ENCODE peak calls at places on chromosomes 5 and 9, in four cellular contexts. W, Q, F and Z are unnamed samples. For H4K20me1, the result is how much of the 10 kb centered on the place peaks cover.

GRCh38 chr9:90960941-90961340 is 159.3 kb downstream of the SYK start:
- DNase-seq in W (no peak), Q (peak), F (no peak), Z (no peak)

GRCh38 chr9:113650207-113651131 is 186.9 kb downstream of the RGS3 start:
- DNase-seq in W (no peak), Q (peak), F (no peak), Z (no peak)

GRCh38 chr5:170357853-170358497 is 31.2 kb downstream of the KCNMB1 start:
- DNase-seq in W (no peak), Q (no peak), F (no peak), Z (no peak)

GRCh38 chr9:109010676-109011655 is 2.3 kb downstream of the CTNNAL1 start:
- DNase-seq in W (no peak), Q (peak), F (peak), Z (peak)

GRCh38 chr5:44385236-44385940 is 3.8 kb downstream of the FGF10 start:
- DNase-seq in W (no peak), Q (no peak), F (no peak), Z (no peak)

GRCh38 chr5:72455477-72455876 is 51.7 kb downstream of the ZNF366 start:
- DNase-seq in W (no peak), Q (no peak), F (no peak), Z (no peak)

GRCh38 chr9:8781447-8781846 is 981.9 kb upstream of the DMAC1 start:
- DNase-seq in W (no peak), Q (no peak), F (no peak), Z (no peak)

GRCh38 chr9:111197251-111197650 is 132.8 kb downstream of the OR2K2 start:
- DNase-seq in W (no peak), Q (no peak), F (no peak), Z (no peak)

GRCh38 chr5:1484416-1485319 is 39.1 kb downstream of the LPCAT1 start:
- DNase-seq in W (no peak), Q (no peak), F (no peak), Z (no peak)
- H3K4me2 ChIP-seq in W (no peak), Q (no peak), F (no peak), Z (peak)

DNA sequence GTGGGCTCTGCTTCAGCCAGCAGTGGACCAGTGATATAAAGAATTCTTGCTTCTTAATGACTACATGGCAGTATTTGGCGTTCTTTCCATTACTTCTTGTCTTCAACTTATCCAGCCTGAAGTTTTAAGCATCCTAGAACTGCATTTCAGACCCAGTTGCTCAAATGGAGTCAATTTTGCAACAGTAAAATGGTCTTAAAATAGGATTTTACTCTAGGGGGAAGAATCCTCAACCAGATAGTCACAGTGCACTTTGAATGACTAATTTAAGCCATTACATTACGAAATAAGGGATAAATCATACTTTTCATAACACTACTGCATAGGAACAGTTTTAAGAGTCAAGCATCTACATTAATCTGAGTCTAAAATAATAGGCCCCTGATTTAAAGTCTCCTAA is 1.5 kb upstream of the SMARCA2 start:
- DNase-seq in W (no peak), Q (peak), F (no peak), Z (no peak)
- H3K4me3 ChIP-seq in W (no peak), Q (peak), F (peak), Z (peak)

DNA sequence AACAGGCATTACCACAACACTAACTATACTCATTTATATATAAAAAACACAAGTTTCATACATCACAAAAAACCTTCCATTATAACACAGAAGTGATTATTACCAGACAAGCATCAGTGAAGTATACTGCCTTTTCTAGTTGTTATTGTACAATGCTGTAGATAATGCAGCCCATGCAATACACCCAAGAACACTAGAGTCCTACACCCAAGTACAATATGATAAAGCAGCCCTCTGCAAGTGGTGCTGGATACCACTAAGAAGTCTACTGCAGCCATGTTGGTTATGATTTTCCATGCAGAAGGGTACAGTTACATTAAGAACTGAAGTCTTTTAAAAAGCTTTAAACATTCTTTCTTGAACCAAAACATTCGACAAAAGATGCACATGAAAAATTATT is 10.3 kb downstream of the ZFAND5 start:
- DNase-seq in W (no peak), Q (no peak), F (no peak), Z (no peak)
- H4K20me1 ChIP-seq in W (under half), Q (under half), F (under half), Z (under half)

DNA sequence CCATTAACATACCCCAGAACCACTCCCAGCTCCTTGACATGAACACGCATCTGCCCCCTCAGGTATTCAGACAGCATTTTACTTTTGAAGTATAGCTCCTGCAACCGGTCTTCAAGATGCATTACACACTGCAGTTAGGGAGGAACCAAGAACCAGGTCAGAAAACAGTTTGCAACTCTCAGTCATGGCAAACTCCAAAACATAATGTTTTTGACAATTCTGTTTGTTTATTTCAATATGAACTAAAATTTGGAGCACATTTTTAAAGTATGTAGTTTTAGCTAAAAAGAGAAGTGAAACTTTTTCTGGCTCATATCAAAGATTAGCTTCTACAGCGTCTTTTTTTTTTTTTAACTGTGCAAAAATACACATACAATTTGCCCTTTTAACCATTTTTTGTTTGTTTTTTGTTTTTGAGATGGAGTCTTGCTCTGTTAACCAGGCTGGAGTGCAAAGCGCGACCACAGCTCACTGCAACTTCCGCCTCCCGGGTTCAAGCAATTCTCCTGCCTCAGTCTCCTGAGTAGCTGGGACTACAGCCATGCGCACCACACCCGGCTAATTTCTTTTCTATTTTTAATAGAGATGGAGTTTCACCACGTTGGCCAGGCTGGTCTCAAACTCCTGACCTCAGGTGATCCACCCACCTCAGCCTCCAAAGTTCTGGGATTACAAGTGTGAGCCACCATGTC is 12.2 kb upstream of the RAPGEF6 start:
- DNase-seq in W (no peak), Q (no peak), F (no peak), Z (peak)
- H3K4me2 ChIP-seq in W (no peak), Q (no peak), F (peak), Z (peak)

GRCh38 chr5:15966066-15966640 is 213.4 kb downstream of the MARCHF11 start:
- DNase-seq in W (no peak), Q (peak), F (no peak), Z (no peak)
- H3K4me3 ChIP-seq in W (no peak), Q (no peak), F (no peak), Z (no peak)